ENCODE peak calls at places on chromosomes 5 and 9, in four cellular contexts. K, P, I and T are unnamed samples.
A peak's percentile ranks its signal among the peaks of the same experiment; 100 is the strongest.

GRCh38 chr9:137305060-137305787 is 3.2 kb upstream of the NRARP start:
- DNase-seq in K (peak; percentile 33), I (peak; percentile 75), P (peak; percentile 89), T (peak; percentile 68)

GRCh38 chr5:127088226-127088625 is 14.9 kb upstream of the C5orf63 start:
- DNase-seq in K (no peak), P (no peak), I (no peak), T (no peak)

GRCh38 chr9:36152741-36153438 is 16.3 kb upstream of the CCIN start:
- DNase-seq in K (no peak), I (no peak), P (peak; percentile 77), T (no peak)

GRCh38 chr5:36664762-36665161 is 58.4 kb downstream of the SLC1A3 start:
- DNase-seq in I (no peak), K (no peak), P (no peak), T (no peak)

GRCh38 chr5:159805021-159805420 is 111.3 kb upstream of the ADRA1B start:
- DNase-seq in K (no peak), P (no peak), I (peak; percentile 75), T (no peak)

GRCh38 chr9:114883709-114884108 is 46.7 kb downstream of the TNFSF8 start:
- DNase-seq in I (no peak), K (no peak), P (no peak), T (no peak)

GRCh38 chr5:83718195-83718825 is 2.3 kb downstream of the HAPLN1 start:
- DNase-seq in K (no peak), I (no peak), P (no peak), T (no peak)

GRCh38 chr5:79111387-79111959 is at the start of gene BHMT:
- DNase-seq in K (no peak), P (no peak), I (no peak), T (peak; percentile 86)

GRCh38 chr5:103785569-103785968 is 223.0 kb upstream of the NUDT12 start:
- DNase-seq in P (no peak), I (no peak), K (no peak), T (no peak)

GRCh38 chr9:7802666-7803065 is 3.1 kb upstream of the DMAC1 start:
- DNase-seq in P (no peak), I (no peak), K (no peak), T (no peak)

GRCh38 chr9:110573305-110573704 is 6.2 kb downstream of the SVEP1 start:
- DNase-seq in P (no peak), I (no peak), K (no peak), T (no peak)

GRCh38 chr9:89605181-89606048 is 603 bp downstream of the GADD45G start:
- DNase-seq in K (peak; percentile 59), I (peak; percentile 83), P (peak; percentile 92), T (peak; percentile 68)

GRCh38 chr9:117958726-117959125 is 254.5 kb downstream of the TLR4 start:
- DNase-seq in K (no peak), I (no peak), P (no peak), T (no peak)

GRCh38 chr9:114214181-114214580 is 58.8 kb downstream of the COL27A1 start:
- DNase-seq in P (no peak), I (peak; percentile 89), K (no peak), T (no peak)

GRCh38 chr5:138000102-138000723 is 32.7 kb downstream of the FAM13B start:
- DNase-seq in P (no peak), I (no peak), K (no peak), T (no peak)

GRCh38 chr5:120527251-120527650 is 63.2 kb downstream of the PRR16 start:
- DNase-seq in K (no peak), I (no peak), P (no peak), T (no peak)

GRCh38 chr5:76690027-76690679 is 25.8 kb upstream of the F2R start:
- DNase-seq in I (no peak), K (no peak), P (no peak), T (no peak)

GRCh38 chr5:167348980-167349379 is 942.5 kb upstream of the WWC1 start:
- DNase-seq in K (no peak), P (no peak), I (no peak), T (no peak)

DNA sequence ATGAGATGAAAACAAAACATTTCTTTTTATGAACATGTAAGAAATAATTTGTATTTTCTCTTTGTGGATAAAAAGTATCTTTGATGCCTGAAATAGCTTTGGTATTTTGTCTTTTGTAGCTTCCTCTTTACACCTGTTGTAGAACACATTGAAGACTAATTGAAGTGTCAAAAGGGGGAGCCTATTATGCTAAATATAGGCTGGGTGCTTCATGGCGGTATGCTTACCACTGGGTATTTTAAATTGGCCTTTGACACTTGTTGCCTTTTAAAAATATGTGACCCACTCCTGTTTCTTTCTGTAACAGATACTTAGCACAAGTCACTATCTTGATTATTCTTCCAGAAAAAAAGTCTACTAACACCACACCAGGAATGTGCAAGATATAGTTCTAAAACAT is 226.4 kb downstream of the KIAA0825 start:
- DNase-seq in K (no peak), I (no peak), P (no peak), T (no peak)
- H3K4me3 ChIP-seq in K (no peak overlapping the region), I (no peak overlapping the region), P (no peak overlapping the region), T (no peak overlapping the region)

DNA sequence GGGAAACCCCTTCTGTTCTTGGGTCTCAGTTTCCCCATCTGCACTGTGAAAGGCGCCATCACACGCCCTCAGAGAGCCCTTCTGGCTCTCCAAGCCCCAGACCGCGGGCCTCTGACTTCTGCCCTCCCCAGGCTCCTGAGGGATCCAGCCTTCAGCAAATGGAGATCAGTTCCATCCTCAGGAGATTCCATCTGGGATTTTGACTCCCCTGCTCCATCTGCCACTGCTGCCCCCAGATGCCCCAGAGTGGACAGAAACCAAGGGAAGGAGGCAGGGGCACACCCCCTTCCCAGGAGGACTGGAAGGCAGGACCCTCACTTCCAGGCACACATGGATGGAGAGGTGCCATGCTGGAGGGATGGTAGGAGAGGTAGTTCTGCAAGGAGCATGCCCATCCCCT is 18.7 kb upstream of the RPS14 start:
- DNase-seq in K (no peak), I (no peak), P (no peak), T (no peak)
- H3K4me1 ChIP-seq in K (no peaks in the 10 kb centered on the region), I (no peaks in the 10 kb centered on the region), P (peaks cover 16% of the 10 kb centered on the region), T (peaks cover 29% of the 10 kb centered on the region)

GRCh38 chr5:140040358-140040757 is 2.7 kb downstream of the NRG2 start:
- DNase-seq in I (no peak), K (no peak), P (no peak), T (no peak)

GRCh38 chr5:140042551-140043507 is at the start of gene NRG2:
- DNase-seq in I (peak; percentile 75), K (peak; percentile 73), P (peak; percentile 88), T (peak; percentile 53)

GRCh38 chr5:140043508-140043872 is 391 bp upstream of the NRG2 start:
- DNase-seq in K (no peak), P (no peak), I (no peak), T (no peak)

GRCh38 chr5:140041099-140041491 is 2.0 kb downstream of the NRG2 start:
- DNase-seq in K (no peak), P (no peak), I (no peak), T (no peak)

GRCh38 chr5:140041492-140042421 is 1.3 kb downstream of the NRG2 start:
- DNase-seq in I (peak; percentile 80), P (peak; percentile 82), K (peak; percentile 35), T (peak; percentile 51)
- H3K4me3 ChIP-seq in I (peak overlapping the region; percentile 65), P (peak overlapping the region; percentile 68), K (peak overlapping the region; percentile 75), T (peak overlapping the region; percentile 35)

DNA sequence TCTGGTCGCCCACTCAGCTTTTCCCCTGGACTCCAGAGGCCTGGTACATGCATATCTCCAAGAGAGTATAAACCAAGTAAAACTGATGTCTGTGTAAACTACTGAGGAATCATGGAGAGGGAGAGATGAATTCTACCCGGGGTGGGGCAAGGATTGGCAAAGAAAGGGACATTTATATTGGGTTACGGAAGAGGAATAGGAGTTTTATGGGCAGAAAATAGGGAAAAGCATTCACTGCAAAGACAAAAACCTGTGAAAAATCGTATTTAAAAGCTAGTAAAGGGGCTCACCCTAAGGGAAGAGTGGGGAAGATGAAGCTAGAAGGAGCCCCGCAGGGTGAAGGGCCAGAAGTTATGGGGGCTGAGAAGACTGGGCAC is 248.0 kb upstream of the KLF4 start:
- DNase-seq in P (no peak), K (no peak), I (no peak), T (no peak)
- H3K4me1 ChIP-seq in P (peaks cover 10% of the 10 kb centered on the region), K (peaks cover 5% of the 10 kb centered on the region), I (no peaks in the 10 kb centered on the region), T (peaks cover 25% of the 10 kb centered on the region)